ENCODE peak calls at places on chromosome 9, in nine cellular contexts. N, C, A, O, X, H, W, Z and I are unnamed samples.

GRCh38 chr9:96186601-96187011 is 115.4 kb downstream of the HSD17B3 start:
- DNase-seq in N (no peak), C (peak), A (peak), O (no peak), X (no peak), H (no peak), W (no peak), Z (no peak), I (no peak)

GRCh38 chr9:72997387-72997995 is 44.6 kb upstream of the ALDH1A1 start:
- DNase-seq in N (no peak), C (no peak), A (no peak), O (no peak), X (no peak), H (no peak), W (no peak), Z (no peak), I (no peak)

GRCh38 chr9:99173570-99174504 is 47.9 kb downstream of the ALG2 start:
- DNase-seq in N (no peak), C (no peak), A (no peak), O (no peak), X (no peak), H (no peak), W (no peak), Z (no peak), I (no peak)

GRCh38 chr9:92439921-92440750 is 15.9 kb upstream of the OMD start:
- DNase-seq in N (peak), C (peak), A (peak), O (no peak), X (peak), H (peak), W (no peak), Z (no peak), I (peak)

GRCh38 chr9:136439550-136440408 is at the start of gene INPP5E:
- DNase-seq in N (peak), C (peak), A (peak), O (peak), X (peak), H (peak), W (peak), Z (peak), I (peak)

GRCh38 chr9:121889990-121890563 is 203.0 kb downstream of the TTLL11 start:
- DNase-seq in N (no peak), C (peak), A (no peak), O (no peak), X (peak), H (peak), W (no peak), Z (no peak), I (no peak)

GRCh38 chr9:6715755-6716643 is 41.8 kb upstream of the KDM4C start:
- DNase-seq in N (peak), C (peak), A (peak), O (peak), X (no peak), H (peak), W (peak), Z (peak), I (peak)

GRCh38 chr9:112135706-112136105 is 39.4 kb downstream of the SUSD1 start:
- DNase-seq in N (peak), C (no peak), A (no peak), O (no peak), X (no peak), H (no peak), W (no peak), Z (no peak), I (no peak)

GRCh38 chr9:121655231-121655755 is 3.9 kb downstream of the DAB2IP start:
- DNase-seq in N (no peak), C (no peak), A (no peak), O (no peak), X (no peak), H (no peak), W (no peak), Z (no peak), I (no peak)

GRCh38 chr9:37034938-37035471 is 937 bp upstream of the PAX5 start:
- DNase-seq in N (no peak), C (no peak), A (no peak), O (no peak), X (no peak), H (no peak), W (no peak), Z (no peak), I (no peak)